ENCODE peak calls at places on chromosomes 2 and 18, in nine cellular contexts. H is lower lobe of right lung, F is foreskin fibroblast, B is GM23338, K is B cell, R is PC-9, O is adrenal gland, N is cardiac fibroblast, M is astrocyte. P is an unnamed sample.

GRCh38 chr2:212441141-212441540 is 97.5 kb downstream of the ERBB4 start:
- DNase-seq in K (no peak), M (no peak), O (no peak), N (no peak), H (no peak), R (no peak), F (no peak), B (no peak), P (no peak)

GRCh38 chr2:38104598-38104997 is 28.6 kb upstream of the CYP1B1 start:
- DNase-seq in H (no peak), N (no peak), K (no peak), M (no peak), F (no peak), R (no peak), B (no peak), O (no peak), P (no peak)

GRCh38 chr2:3145471-3146027 is 232.1 kb downstream of the EIPR1 start:
- DNase-seq in M (no peak), K (no peak), H (no peak), O (no peak), R (no peak), B (no peak), N (no peak), F (no peak), P (no peak)

GRCh38 chr2:240236217-240237111 is 96.0 kb upstream of the OTOS start:
- DNase-seq in N (no peak), B (no peak), K (no peak), F (no peak), O (peak), M (no peak), R (no peak), H (peak), P (no peak)

GRCh38 chr18:49177812-49178211 is 227.0 kb upstream of the SMAD7 start:
- DNase-seq in N (peak), H (no peak), B (no peak), O (no peak), R (no peak), F (no peak), M (peak), K (no peak), P (no peak)

GRCh38 chr2:25936889-25937545 is 45.3 kb downstream of the KIF3C start:
- DNase-seq in F (no peak), R (no peak), N (peak), B (no peak), H (no peak), M (no peak), K (no peak), O (peak), P (no peak)

GRCh38 chr18:41131050-41131449 is 824.0 kb upstream of the PIK3C3 start:
- DNase-seq in O (no peak), R (no peak), F (no peak), K (no peak), H (no peak), N (no peak), B (no peak), M (no peak), P (no peak)

GRCh38 chr2:182672471-182673165 is 43.4 kb upstream of the DNAJC10 start:
- DNase-seq in O (no peak), M (peak), R (no peak), F (peak), K (no peak), B (no peak), H (no peak), N (peak), P (no peak)

GRCh38 chr2:112827786-112828185 is 8.8 kb downstream of the IL1B start:
- DNase-seq in B (no peak), K (no peak), R (no peak), F (no peak), H (no peak), M (no peak), O (no peak), N (peak), P (no peak)

GRCh38 chr2:86366651-86367500 is 29.4 kb upstream of the REEP1 start:
- DNase-seq in R (no peak), O (no peak), F (no peak), H (no peak), B (no peak), N (no peak), M (no peak), K (no peak), P (no peak)

GRCh38 chr2:208350610-208351009 is 56.0 kb upstream of the PTH2R start:
- DNase-seq in R (no peak), F (peak), O (no peak), N (peak), B (no peak), H (no peak), M (peak), K (no peak), P (no peak)
- TF ChIP-seq CTCF in R (no peak), F (no peak), O (no peak), N (no peak), B (no peak), H (no peak), M (no peak), K (no peak), P (no peak)

GRCh38 chr2:214591359-214591758 is 180.5 kb downstream of the VWC2L start:
- DNase-seq in K (no peak), F (no peak), R (no peak), N (no peak), O (no peak), H (no peak), B (no peak), M (no peak), P (no peak)
- TF ChIP-seq CTCF in K (no peak), F (peak), R (no peak), N (peak), O (no peak), H (no peak), B (peak), M (peak), P (no peak)

GRCh38 chr2:131005229-131005935 is 87.9 kb downstream of the FAM168B start:
- DNase-seq in F (no peak), N (no peak), M (no peak), H (no peak), K (no peak), B (no peak), R (no peak), O (no peak), P (no peak)
- TF ChIP-seq CTCF in F (no peak), N (no peak), M (no peak), H (no peak), K (no peak), B (no peak), R (no peak), O (no peak), P (no peak)

DNA sequence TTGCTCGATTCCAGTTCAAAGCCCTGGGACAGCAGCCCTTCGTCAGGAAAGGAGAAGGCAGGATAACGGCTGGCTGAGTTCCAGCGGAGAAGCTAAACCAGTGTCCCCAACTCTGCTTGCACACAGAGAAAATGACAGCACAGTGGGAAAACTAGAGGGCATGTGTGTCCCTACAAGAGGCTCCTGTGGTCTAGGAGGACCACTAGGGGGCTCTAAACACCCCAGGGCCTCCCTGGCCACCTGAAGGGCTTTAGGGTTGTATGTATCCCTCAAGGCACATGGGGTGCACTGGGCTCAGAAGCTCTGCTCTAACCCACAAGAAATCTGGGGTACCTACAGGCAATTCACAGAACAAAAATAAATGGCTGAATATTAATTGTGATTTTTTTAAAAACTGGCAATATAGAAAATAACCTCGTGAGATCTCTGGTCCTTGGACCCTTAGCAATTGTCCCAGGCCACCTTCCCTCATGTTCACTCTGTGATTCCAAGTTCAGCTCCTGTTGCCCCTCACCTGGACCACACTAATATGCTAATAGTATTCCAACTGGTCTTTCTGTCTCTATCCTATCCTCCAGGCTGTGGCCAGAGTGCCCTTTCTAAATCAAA is 17.5 kb downstream of the STAT1 start:
- DNase-seq in R (peak), M (no peak), K (peak), F (no peak), B (peak), H (peak), N (peak), O (peak), P (no peak)
- TF ChIP-seq CTCF in R (peak), M (peak), K (peak), F (peak), B (peak), H (peak), N (peak), O (peak), P (no peak)

DNA sequence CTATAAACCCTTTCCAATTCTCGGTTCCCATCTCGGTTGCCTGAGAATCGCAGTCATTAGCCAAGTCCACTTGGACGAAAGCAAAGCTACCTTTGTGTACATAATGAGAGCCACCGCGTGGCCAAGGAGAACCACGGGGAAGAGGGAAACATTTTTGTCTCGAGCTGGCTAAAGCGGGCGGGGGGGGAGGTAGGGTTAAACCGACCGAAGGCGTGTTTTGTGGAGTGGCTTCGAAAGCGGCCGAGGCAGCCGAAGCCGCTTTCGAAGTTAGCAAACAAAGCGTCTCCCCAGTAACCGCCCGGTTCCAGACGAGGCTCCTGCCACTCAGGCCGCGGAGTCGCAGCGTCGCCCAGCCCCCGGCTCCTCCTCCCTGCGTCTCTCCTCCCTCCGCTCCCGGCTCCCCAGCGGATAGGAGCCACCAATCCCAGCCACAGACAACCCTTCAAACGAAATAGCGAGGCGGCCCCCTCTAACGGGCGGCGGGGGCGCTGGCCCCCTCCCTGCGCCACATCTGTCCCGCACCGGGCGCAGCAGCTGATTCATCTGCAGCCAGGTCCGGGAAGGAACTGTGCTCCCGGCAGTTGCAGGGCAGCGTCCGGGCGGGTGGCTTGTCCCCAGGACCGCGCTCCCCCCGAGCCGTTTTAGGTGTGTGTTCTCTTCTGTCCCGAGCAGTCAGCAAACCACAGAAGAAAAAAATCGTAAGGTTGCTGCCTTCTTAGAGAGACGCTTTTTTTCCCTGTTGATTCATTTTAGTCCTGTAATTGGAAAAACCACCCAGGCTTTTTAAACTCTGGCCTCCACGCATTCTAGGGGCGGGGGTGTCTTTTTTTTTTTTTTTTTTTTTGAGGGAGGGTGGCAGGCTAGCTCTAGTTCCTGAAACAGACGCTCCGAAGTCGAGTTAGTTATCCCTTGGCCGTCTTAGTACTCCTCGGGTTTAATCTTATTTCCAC is 1.8 kb upstream of the TGIF1 start:
- DNase-seq in N (peak), K (peak), R (peak), F (peak), B (peak), H (peak), O (peak), M (peak), P (peak)
- TF ChIP-seq CTCF in N (no peak), K (no peak), R (no peak), F (no peak), B (no peak), H (peak), O (no peak), M (no peak), P (peak)

GRCh38 chr18:26185267-26185666 is 41.0 kb upstream of the TAF4B start:
- DNase-seq in R (no peak), K (no peak), O (no peak), N (no peak), M (no peak), F (no peak), B (peak), H (no peak), P (no peak)
- TF ChIP-seq CTCF in R (peak), K (peak), O (no peak), N (no peak), M (peak), F (peak), B (peak), H (no peak), P (no peak)

DNA sequence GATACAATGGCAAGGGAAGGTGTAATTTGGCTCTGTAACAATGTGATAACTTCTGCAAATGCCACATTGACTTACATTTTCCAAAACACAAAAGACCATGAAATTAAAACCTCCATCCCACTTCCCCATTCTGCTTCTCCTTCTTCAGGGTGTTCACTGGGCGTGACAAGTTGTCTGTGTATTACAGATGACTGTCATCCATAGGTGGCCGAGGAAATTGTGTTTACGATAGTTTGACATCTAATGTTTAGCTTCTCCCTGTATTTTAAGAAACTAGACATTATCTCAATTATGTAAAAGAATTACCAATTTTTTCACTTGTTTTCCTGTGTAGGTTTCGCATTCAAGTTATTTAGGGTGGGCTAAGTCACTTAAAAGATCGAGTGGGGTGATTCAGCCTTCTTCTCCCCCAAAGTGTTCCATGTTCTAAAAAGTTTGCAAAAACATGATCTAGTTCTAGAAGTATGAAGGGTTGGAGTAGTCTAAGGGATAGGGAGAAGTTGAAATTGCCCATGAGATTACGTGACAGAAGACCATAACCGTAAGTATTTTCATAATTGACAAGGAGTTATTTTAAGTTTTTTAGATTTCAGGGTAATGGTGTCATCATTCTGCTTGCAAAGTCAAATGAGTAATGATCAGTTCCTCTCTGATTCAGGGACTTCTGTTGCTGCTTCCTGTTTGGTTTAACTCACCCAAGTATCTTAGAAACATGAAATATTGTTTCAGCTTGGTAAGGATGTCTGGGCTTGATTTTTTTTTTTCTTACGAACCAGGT is 25.2 kb upstream of the CYTIP start:
- DNase-seq in M (peak), K (peak), F (peak), O (peak), H (no peak), N (peak), R (no peak), B (no peak), P (peak)
- TF ChIP-seq CTCF in M (no peak), K (no peak), F (no peak), O (no peak), H (no peak), N (no peak), R (no peak), B (no peak), P (no peak)

GRCh38 chr2:75162897-75163296 is 36.4 kb downstream of the TACR1 start:
- DNase-seq in H (no peak), N (no peak), B (no peak), R (no peak), M (no peak), F (no peak), O (peak), K (no peak), P (peak)

GRCh38 chr2:75155115-75155514 is 44.2 kb downstream of the TACR1 start:
- DNase-seq in H (no peak), B (no peak), M (no peak), N (no peak), F (peak), R (no peak), K (no peak), O (no peak), P (no peak)

GRCh38 chr2:75153221-75153620 is 46.1 kb downstream of the TACR1 start:
- DNase-seq in N (no peak), O (no peak), H (no peak), B (no peak), K (no peak), M (no peak), R (no peak), F (no peak), P (no peak)

DNA sequence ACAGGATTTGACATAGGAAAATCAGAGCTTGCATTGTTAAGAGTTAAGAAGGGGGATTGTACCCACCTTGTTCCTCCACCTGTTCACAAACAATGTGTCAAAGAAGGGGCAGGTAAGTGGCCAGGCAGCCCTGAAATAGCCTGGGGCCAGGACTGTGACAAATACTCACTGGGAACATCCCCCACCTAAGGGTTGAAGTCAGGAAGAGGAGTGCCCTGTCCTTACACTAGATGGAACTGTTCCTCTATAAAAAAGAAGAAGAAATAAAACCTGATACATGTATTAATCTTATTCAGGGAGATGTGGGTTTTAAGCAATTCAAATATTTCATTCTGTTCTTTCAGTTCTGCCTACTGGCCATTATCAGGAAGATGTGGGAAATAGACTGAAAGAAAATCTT is 41.9 kb downstream of the TACR1 start:
- DNase-seq in B (peak), K (no peak), N (no peak), O (no peak), H (no peak), M (no peak), R (peak), F (no peak), P (peak)
- TF ChIP-seq CTCF in B (peak), K (no peak), N (peak), O (no peak), H (no peak), M (peak), R (peak), F (peak), P (no peak)

GRCh38 chr2:43116988-43117387 is 109.4 kb downstream of the ZFP36L2 start:
- DNase-seq in O (no peak), K (no peak), B (no peak), M (no peak), H (no peak), F (no peak), R (no peak), N (no peak), P (no peak)
- TF ChIP-seq CTCF in O (no peak), K (no peak), B (no peak), M (no peak), H (no peak), F (no peak), R (no peak), N (no peak), P (no peak)

P was measured in GM13976.